ENCODE peak calls at places on chromosomes 12 and 14, in eight cellular contexts. C is activated CD8-positive, alpha-beta memory T cell treated with anti-CD3 and anti-CD28 coated beads, Interleukin-2, amount 10 ng/mL, durations not matched to agents 7 days and 5 days; L is left ventricle myocardium superior; M is right lobe of liver; Y is HCT116; K is Panc1; U is left lung; A is gastrocnemius medialis. J is an unnamed sample.
A peak's percentile ranks its signal among the peaks of the same experiment; 100 is the strongest.

GRCh38 chr12:106418970-106419369 is 61.4 kb downstream of the POLR3B start:
- ATAC-seq in L (no peak), K (no peak), C (no peak), Y (no peak), U (no peak), M (no peak), A (no peak), J (no peak)

GRCh38 chr14:26255213-26255612 is 342.6 kb downstream of the NOVA1 start:
- ATAC-seq in L (no peak), K (no peak), A (no peak), Y (no peak), C (no peak), M (peak; percentile 55), U (no peak), J (no peak)

GRCh38 chr14:68283378-68284123 is 464.0 kb downstream of the RAD51B start:
- ATAC-seq in C (peak; percentile 83), Y (no peak), K (no peak), M (peak; percentile 67), U (peak; percentile 36), A (peak; percentile 55), L (peak; percentile 63), J (peak; percentile 81)

GRCh38 chr12:118855858-118856257 is 125.5 kb upstream of the SRRM4 start:
- ATAC-seq in M (no peak), C (no peak), L (no peak), Y (no peak), U (no peak), A (no peak), K (no peak), J (no peak)

GRCh38 chr14:42111355-42111754 is 504.7 kb downstream of the LRFN5 start:
- ATAC-seq in A (no peak), L (no peak), K (no peak), U (no peak), Y (no peak), C (no peak), M (no peak), J (no peak)

GRCh38 chr12:124422570-124423523 is 128.0 kb downstream of the RFLNA start:
- ATAC-seq in C (no peak), L (peak; percentile 81), U (peak; percentile 86), Y (peak; percentile 83), M (peak; percentile 84), K (peak; percentile 68), A (peak; percentile 76), J (no peak)

GRCh38 chr14:22088614-22089359 is 415.2 kb upstream of the OR4E1 start:
- ATAC-seq in Y (no peak), A (peak; percentile 63), K (no peak), C (no peak), U (no peak), M (no peak), L (peak; percentile 73), J (no peak)

GRCh38 chr12:47863467-47863866 is 41.3 kb downstream of the VDR start:
- ATAC-seq in L (no peak), C (no peak), A (no peak), K (no peak), M (no peak), U (no peak), Y (no peak), J (no peak)

GRCh38 chr12:75883241-75883640 is 148.3 kb downstream of the PHLDA1 start:
- ATAC-seq in M (no peak), K (no peak), C (no peak), L (no peak), A (no peak), U (no peak), Y (peak; percentile 18), J (no peak)

GRCh38 chr12:112431965-112432364 is 13.2 kb downstream of the PTPN11 start:
- ATAC-seq in A (no peak), K (no peak), U (no peak), Y (no peak), L (no peak), M (no peak), C (no peak), J (no peak)

GRCh38 chr14:65303902-65304222 is 108.7 kb upstream of the FUT8 start:
- ATAC-seq in U (no peak), C (no peak), L (no peak), Y (no peak), K (no peak), A (no peak), M (no peak), J (no peak)

GRCh38 chr12:56193025-56193578 is 3.8 kb upstream of the SMARCC2 start:
- ATAC-seq in Y (no peak), A (peak; percentile 36), U (peak; percentile 31), L (no peak), C (no peak), K (no peak), M (peak; percentile 44), J (no peak)

GRCh38 chr12:26317942-26318565 is 122.7 kb downstream of the SSPN start:
- ATAC-seq in L (no peak), Y (peak; percentile 72), U (peak; percentile 49), A (peak; percentile 87), C (no peak), M (no peak), K (peak; percentile 91), J (peak; percentile 78)

GRCh38 chr12:115267464-115267863 is 583.5 kb upstream of the TBX3 start:
- ATAC-seq in U (no peak), A (no peak), Y (no peak), C (no peak), K (no peak), M (no peak), L (no peak), J (no peak)

GRCh38 chr12:76529226-76529918 is 30.2 kb downstream of the OSBPL8 start:
- ATAC-seq in Y (no peak), C (no peak), L (no peak), K (no peak), A (no peak), M (peak; percentile 89), U (no peak), J (no peak)

GRCh38 chr14:52185178-52185577 is 82.3 kb upstream of the PTGDR start:
- ATAC-seq in L (no peak), A (no peak), C (no peak), K (no peak), Y (no peak), M (no peak), U (no peak), J (no peak)

GRCh38 chr12:58795825-58796224 is 124.5 kb downstream of the LRIG3 start:
- ATAC-seq in Y (no peak), C (no peak), M (no peak), U (no peak), L (no peak), A (no peak), K (no peak), J (no peak)

GRCh38 chr12:126191037-126191891 is 1126.0 kb downstream of the AACS start:
- ATAC-seq in A (no peak), M (no peak), U (peak; percentile 94), L (no peak), C (no peak), K (no peak), Y (no peak), J (peak; percentile 49)

GRCh38 chr14:22981090-22982012 is 1.0 kb downstream of the AJUBA start:
- ATAC-seq in L (peak; percentile 3), A (no peak), K (peak; percentile 7), M (peak; percentile 2), Y (peak; percentile 18), C (no peak), U (peak; percentile 13), J (no peak)

GRCh38 chr12:127480775-127481314 is 786.1 kb upstream of the TMEM132C start:
- ATAC-seq in L (no peak), A (no peak), K (no peak), C (no peak), U (no peak), M (no peak), Y (no peak), J (no peak)

GRCh38 chr12:123062682-123063426 is 82.4 kb downstream of the ARL6IP4 start:
- ATAC-seq in Y (peak; percentile 73), L (peak; percentile 76), A (peak; percentile 69), U (peak; percentile 73), C (no peak), M (peak; percentile 53), K (peak; percentile 73), J (peak; percentile 82)

GRCh38 chr14:71411280-71411595 is 504.0 kb downstream of the PCNX1 start:
- ATAC-seq in Y (no peak), U (no peak), L (no peak), C (no peak), K (no peak), M (no peak), A (no peak), J (no peak)

GRCh38 chr12:124545508-124546418 is 21.6 kb downstream of the NCOR2 start:
- ATAC-seq in M (peak; percentile 65), K (peak; percentile 21), C (peak; percentile 91), L (no peak), U (peak; percentile 8), Y (no peak), A (no peak), J (peak; percentile 90)

GRCh38 chr12:11834104-11834812 is 184.8 kb downstream of the ETV6 start:
- ATAC-seq in C (no peak), A (no peak), K (no peak), Y (no peak), M (peak; percentile 26), L (no peak), U (no peak), J (no peak)

GRCh38 chr12:95100264-95101190 is 27.1 kb upstream of the NR2C1 start:
- ATAC-seq in Y (no peak), C (no peak), M (no peak), K (no peak), L (peak; percentile 78), U (no peak), A (no peak), J (no peak)